ENCODE peak calls at places on chromosomes 2 and 18, in five cellular contexts. L is H9; F is CD4-positive, alpha-beta T cell; Y is A549; T is brain microvascular endothelial cell. H is an unnamed sample.

GRCh38 chr18:55302337-55302833 is 285.6 kb downstream of the TCF4 start:
- DNase-seq in L (peak), F (no peak), Y (no peak), T (no peak), H (peak)

GRCh38 chr2:222613715-222614331 is 42.1 kb downstream of the FARSB start:
- DNase-seq in L (peak), F (no peak), Y (peak), T (peak), H (peak)

GRCh38 chr2:137183206-137183605 is 417.9 kb downstream of the THSD7B start:
- DNase-seq in L (no peak), F (no peak), Y (no peak), T (no peak), H (no peak)

GRCh38 chr2:29952973-29953372 is 31.6 kb upstream of the ALK start:
- DNase-seq in L (no peak), F (no peak), Y (no peak), T (no peak), H (no peak)

GRCh38 chr18:52869942-52870907 is 530.2 kb downstream of the DCC start:
- DNase-seq in L (peak), F (no peak), Y (peak), T (no peak), H (peak)

GRCh38 chr2:120606931-120607330 is 128.7 kb upstream of the GLI2 start:
- DNase-seq in L (no peak), F (no peak), Y (no peak), T (no peak), H (no peak)

GRCh38 chr2:161386228-161386627 is 29.9 kb upstream of the TBR1 start:
- DNase-seq in L (no peak), F (no peak), Y (no peak), T (no peak), H (no peak)

GRCh38 chr2:160614391-160614790 is 120.8 kb upstream of the RBMS1 start:
- DNase-seq in L (no peak), F (no peak), Y (no peak), T (no peak), H (no peak)

GRCh38 chr2:195520671-195521155 is 136.3 kb upstream of the SLC39A10 start:
- DNase-seq in L (no peak), F (no peak), Y (peak), T (peak), H (peak)
- TF ChIP-seq CTCF in L (no peak), F (no peak), Y (peak), T (peak), H (peak)

GRCh38 chr2:96250188-96250587 is 15.6 kb downstream of the TMEM127 start:
- DNase-seq in L (no peak), F (no peak), Y (no peak), T (no peak), H (no peak)
- H3K27ac ChIP-seq in L (no peak), F (no peak), Y (no peak), T (no peak), H (no peak)

DNA sequence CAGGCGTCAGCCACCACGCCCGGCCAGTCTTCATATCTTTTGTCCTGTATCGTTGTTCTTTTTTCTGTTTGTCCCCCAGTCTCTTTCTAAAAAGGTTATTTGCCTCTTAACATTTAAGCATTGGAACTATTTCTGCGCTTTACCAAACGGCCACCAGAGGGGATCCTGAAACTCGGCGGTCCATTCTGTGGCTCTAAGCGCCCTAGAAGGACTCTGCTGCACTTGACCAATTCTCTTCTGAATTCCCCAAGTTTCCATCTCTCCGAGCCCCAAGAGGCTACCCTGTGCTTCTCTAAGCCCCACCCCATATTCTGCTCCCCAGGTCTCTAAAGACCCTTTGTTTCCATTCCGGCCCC is 33.1 kb upstream of the REG3G start:
- DNase-seq in L (peak), F (no peak), Y (peak), T (no peak), H (peak)
- TF ChIP-seq CTCF in L (peak), F (no peak), Y (peak), T (peak), H (peak)

GRCh38 chr2:158463496-158464095 is 6.8 kb downstream of the PKP4 start:
- DNase-seq in L (no peak), F (no peak), Y (no peak), T (no peak), H (no peak)
- H3K27ac ChIP-seq in L (no peak), F (no peak), Y (no peak), T (no peak), H (no peak)